ENCODE peak calls at places on chromosomes 3 and 15, in eight cellular contexts. B, M, G, J, X, Q, W and A are unnamed samples.

GRCh38 chr3:61572879-61573278 is 11.5 kb downstream of the PTPRG start:
- DNase-seq in B (no peak), M (no peak), G (no peak), J (no peak), X (no peak), Q (no peak), W (no peak), A (no peak)

GRCh38 chr15:87874896-87875661 is 381.5 kb downstream of the NTRK3 start:
- DNase-seq in B (peak), M (peak), G (no peak), J (no peak), X (no peak), Q (no peak), W (no peak), A (no peak)

GRCh38 chr3:124878561-124879394 is 8.4 kb downstream of the ITGB5 start:
- DNase-seq in B (peak), M (peak), G (peak), J (no peak), X (no peak), Q (no peak), W (peak), A (peak)

GRCh38 chr15:89139613-89140499 is 51.6 kb downstream of the ABHD2 start:
- DNase-seq in B (no peak), M (no peak), G (no peak), J (no peak), X (peak), Q (no peak), W (no peak), A (no peak)

GRCh38 chr3:125443923-125444322 is 68.8 kb upstream of the ZNF148 start:
- DNase-seq in B (peak), M (no peak), G (peak), J (no peak), X (peak), Q (no peak), W (peak), A (peak)

GRCh38 chr15:72128360-72128759 is 10.2 kb downstream of the SENP8 start:
- DNase-seq in B (no peak), M (no peak), G (no peak), J (no peak), X (no peak), Q (no peak), W (no peak), A (no peak)

GRCh38 chr3:39260318-39260717 is 19.5 kb downstream of the CX3CR1 start:
- DNase-seq in B (no peak), M (no peak), G (no peak), J (no peak), X (no peak), Q (no peak), W (no peak), A (no peak)

GRCh38 chr15:96338772-96339661 is 8.5 kb downstream of the NR2F2 start:
- DNase-seq in B (no peak), M (no peak), G (no peak), J (no peak), X (no peak), Q (no peak), W (peak), A (no peak)

GRCh38 chr3:49601358-49602048 is 47.2 kb downstream of the BSN start:
- DNase-seq in B (no peak), M (no peak), G (peak), J (no peak), X (no peak), Q (no peak), W (no peak), A (no peak)

GRCh38 chr3:88336894-88337293 is 187.1 kb downstream of the C3orf38 start:
- DNase-seq in B (no peak), M (no peak), G (no peak), J (no peak), X (no peak), Q (no peak), W (no peak), A (no peak)

GRCh38 chr15:60752973-60753720 is 274.2 kb upstream of the ICE2 start:
- DNase-seq in B (no peak), M (no peak), G (no peak), J (no peak), X (no peak), Q (no peak), W (peak), A (no peak)

GRCh38 chr15:70266412-70267089 is 168.8 kb upstream of the TLE3 start:
- DNase-seq in B (peak), M (peak), G (no peak), J (no peak), X (peak), Q (peak), W (peak), A (no peak)

GRCh38 chr15:33243393-33243792 is 48.9 kb upstream of the FMN1 start:
- DNase-seq in B (no peak), M (no peak), G (no peak), J (no peak), X (no peak), Q (no peak), W (peak), A (no peak)

GRCh38 chr15:92606126-92606835 is 49.3 kb downstream of the FAM174B start:
- DNase-seq in B (no peak), M (no peak), G (no peak), J (no peak), X (no peak), Q (no peak), W (no peak), A (no peak)

GRCh38 chr15:48177875-48178611 is at the start of gene MYEF2:
- DNase-seq in B (peak), M (peak), G (peak), J (peak), X (no peak), Q (peak), W (peak), A (no peak)

GRCh38 chr15:57094594-57095257 is 176.3 kb downstream of the TCF12 start:
- DNase-seq in B (no peak), M (no peak), G (no peak), J (no peak), X (no peak), Q (no peak), W (no peak), A (no peak)

GRCh38 chr3:71129611-71130515 is 453.7 kb downstream of the FOXP1 start:
- DNase-seq in B (no peak), M (no peak), G (peak), J (no peak), X (peak), Q (no peak), W (peak), A (no peak)

GRCh38 chr3:104909188-104909587 is 457.5 kb upstream of the ALCAM start:
- DNase-seq in B (peak), M (no peak), G (peak), J (no peak), X (no peak), Q (no peak), W (peak), A (peak)

GRCh38 chr15:48244923-48245322 is 38.8 kb downstream of the SLC12A1 start:
- DNase-seq in B (no peak), M (no peak), G (peak), J (no peak), X (peak), Q (no peak), W (peak), A (no peak)

GRCh38 chr3:188111002-188111584 is 42.9 kb upstream of the LPP start:
- DNase-seq in B (no peak), M (no peak), G (no peak), J (no peak), X (no peak), Q (no peak), W (no peak), A (no peak)

GRCh38 chr3:48784426-48785120 is 63.1 kb downstream of the PRKAR2A start:
- DNase-seq in B (peak), M (no peak), G (peak), J (no peak), X (no peak), Q (no peak), W (peak), A (peak)

GRCh38 chr3:119551525-119552063 is 7.8 kb downstream of the CD80 start:
- DNase-seq in B (no peak), M (no peak), G (no peak), J (no peak), X (no peak), Q (no peak), W (no peak), A (no peak)

GRCh38 chr15:62607643-62608042 is 434.9 kb upstream of the TPM1 start:
- DNase-seq in B (no peak), M (no peak), G (peak), J (no peak), X (no peak), Q (no peak), W (peak), A (no peak)

GRCh38 chr15:96232335-96232734 is 98.2 kb upstream of the NR2F2 start:
- DNase-seq in B (no peak), M (no peak), G (no peak), J (no peak), X (no peak), Q (no peak), W (no peak), A (no peak)

GRCh38 chr3:99651561-99651960 is 13.2 kb downstream of the COL8A1 start:
- DNase-seq in B (no peak), M (peak), G (peak), J (no peak), X (no peak), Q (no peak), W (peak), A (no peak)

GRCh38 chr3:168608926-168609325 is 513.2 kb upstream of the GOLIM4 start:
- DNase-seq in B (no peak), M (no peak), G (no peak), J (no peak), X (no peak), Q (no peak), W (no peak), A (no peak)

GRCh38 chr3:151478376-151478702 is 17.5 kb upstream of the IGSF10 start:
- DNase-seq in B (no peak), M (no peak), G (no peak), J (no peak), X (no peak), Q (no peak), W (no peak), A (no peak)

GRCh38 chr15:65561934-65562333 is 31.7 kb downstream of the HACD3 start:
- DNase-seq in B (no peak), M (no peak), G (no peak), J (no peak), X (no peak), Q (no peak), W (no peak), A (no peak)

GRCh38 chr3:169668957-169669681 is 5.6 kb upstream of the MECOM start:
- DNase-seq in B (no peak), M (peak), G (peak), J (no peak), X (peak), Q (peak), W (peak), A (no peak)

GRCh38 chr3:194985031-194985578 is 285.9 kb downstream of the XXYLT1 start:
- DNase-seq in B (peak), M (peak), G (peak), J (no peak), X (peak), Q (peak), W (peak), A (no peak)

GRCh38 chr3:15768421-15769255 is 29.1 kb downstream of the ANKRD28 start:
- DNase-seq in B (peak), M (no peak), G (peak), J (no peak), X (peak), Q (no peak), W (peak), A (peak)

GRCh38 chr3:123534264-123534663 is 50.6 kb downstream of the HACD2 start:
- DNase-seq in B (no peak), M (no peak), G (no peak), J (no peak), X (no peak), Q (no peak), W (no peak), A (no peak)

GRCh38 chr3:141900343-141900742 is 23.9 kb downstream of the ATP1B3 start:
- DNase-seq in B (no peak), M (no peak), G (no peak), J (no peak), X (no peak), Q (no peak), W (no peak), A (no peak)

GRCh38 chr3:48655586-48655985 is 7.1 kb downstream of the CELSR3 start:
- DNase-seq in B (no peak), M (no peak), G (no peak), J (peak), X (no peak), Q (no peak), W (no peak), A (no peak)

GRCh38 chr15:75637245-75638009 is 2.6 kb downstream of the IMP3 start:
- DNase-seq in B (no peak), M (no peak), G (no peak), J (no peak), X (no peak), Q (no peak), W (no peak), A (no peak)

GRCh38 chr15:29430831-29431230 is 161.2 kb upstream of the NSMCE3 start:
- DNase-seq in B (no peak), M (no peak), G (no peak), J (no peak), X (no peak), Q (no peak), W (no peak), A (no peak)

GRCh38 chr3:65439641-65440040 is 599.1 kb downstream of the MAGI1 start:
- DNase-seq in B (peak), M (no peak), G (peak), J (no peak), X (peak), Q (peak), W (peak), A (no peak)

DNA sequence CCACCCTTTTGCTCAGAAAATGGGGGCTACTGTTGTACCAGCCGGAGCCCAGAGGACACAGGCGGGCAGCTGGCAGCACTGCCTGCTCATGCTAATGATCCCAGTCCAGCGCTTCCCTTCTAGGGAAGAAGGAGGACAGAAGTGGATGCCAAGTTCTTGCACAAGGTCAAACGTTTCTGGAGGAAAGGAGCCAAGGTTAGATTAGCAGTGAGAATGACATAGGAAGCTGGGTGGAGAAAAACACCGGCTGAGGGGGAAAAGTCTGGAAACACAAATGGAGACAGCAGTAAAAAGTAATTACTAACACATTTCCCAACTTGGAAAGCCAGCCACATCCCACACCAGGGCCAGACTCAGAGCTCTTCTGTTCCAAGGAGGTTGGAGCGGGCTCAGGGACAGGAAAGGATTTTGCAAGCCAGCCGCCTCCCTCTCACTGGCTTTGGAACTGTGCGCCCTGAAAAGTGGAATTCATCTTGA is 133.8 kb downstream of the CD47 start:
- DNase-seq in B (no peak), M (peak), G (peak), J (no peak), X (no peak), Q (peak), W (peak), A (no peak)
- H3K4me3 ChIP-seq in B (no peak), M (peak), G (peak), J (no peak), X (no peak), Q (peak), W (peak), A (no peak)

GRCh38 chr15:49621327-49622210 is 721 bp downstream of the DTWD1 start:
- DNase-seq in B (no peak), M (no peak), G (no peak), J (no peak), X (peak), Q (no peak), W (peak), A (no peak)
- H3K4me3 ChIP-seq in B (peak), M (peak), G (peak), J (peak), X (peak), Q (peak), W (peak), A (peak)

GRCh38 chr3:173395412-173396181 is 1.9 kb upstream of the NLGN1 start:
- DNase-seq in B (peak), M (peak), G (peak), J (no peak), X (peak), Q (peak), W (peak), A (peak)
- H3K4me3 ChIP-seq in B (peak), M (peak), G (peak), J (no peak), X (no peak), Q (peak), W (peak), A (peak)

DNA sequence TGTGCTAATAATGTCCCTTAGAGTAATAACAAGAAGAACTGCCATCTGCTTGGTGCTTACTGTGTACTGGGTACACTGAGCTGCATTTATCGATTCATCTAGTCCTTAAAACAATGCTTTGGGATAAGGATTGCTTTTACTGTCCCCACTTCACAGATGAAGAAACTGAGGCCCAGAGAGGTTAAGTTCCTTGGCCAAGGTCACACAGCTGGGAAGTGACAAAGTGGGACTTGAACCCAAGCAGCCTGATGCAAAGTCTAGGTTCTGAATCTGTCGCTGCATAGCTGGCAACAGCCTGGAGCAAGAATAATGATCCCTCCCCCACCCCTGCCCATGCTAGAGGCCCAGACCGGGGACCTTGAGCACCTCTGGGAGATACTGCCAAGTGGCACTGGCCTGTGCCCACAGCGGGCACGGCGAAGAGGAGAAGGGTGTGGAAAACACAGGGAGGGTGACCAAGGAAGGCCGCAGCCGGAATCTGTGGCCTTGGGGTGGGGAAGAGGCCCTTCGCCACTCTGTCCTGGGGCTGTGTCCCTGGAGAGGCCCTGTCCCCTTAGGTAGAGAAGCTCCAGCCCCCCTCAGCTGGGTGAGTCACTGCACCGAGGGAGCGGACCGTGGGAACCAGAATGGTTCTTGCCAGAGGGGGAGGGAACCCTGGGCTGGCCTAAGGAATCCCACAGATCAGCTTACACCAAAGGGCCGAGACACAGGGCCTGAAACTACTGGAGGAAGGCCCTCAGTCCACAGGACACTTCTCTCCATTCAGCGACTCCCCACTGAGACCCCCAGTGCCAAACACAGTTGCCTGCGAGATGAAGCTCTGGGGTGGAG is 3.5 kb downstream of the PLXND1 start:
- DNase-seq in B (peak), M (peak), G (peak), J (no peak), X (peak), Q (no peak), W (peak), A (peak)
- H3K4me3 ChIP-seq in B (peak), M (peak), G (peak), J (no peak), X (peak), Q (peak), W (peak), A (peak)

GRCh38 chr3:32469151-32469874 is 33.3 kb downstream of the CMTM6 start:
- DNase-seq in B (no peak), M (no peak), G (no peak), J (no peak), X (no peak), Q (no peak), W (no peak), A (no peak)

GRCh38 chr3:32472716-32473115 is 29.9 kb downstream of the CMTM6 start:
- DNase-seq in B (no peak), M (no peak), G (peak), J (no peak), X (peak), Q (no peak), W (peak), A (no peak)

GRCh38 chr3:32470362-32470761 is 32.3 kb downstream of the CMTM6 start:
- DNase-seq in B (no peak), M (no peak), G (no peak), J (no peak), X (no peak), Q (no peak), W (no peak), A (no peak)

DNA sequence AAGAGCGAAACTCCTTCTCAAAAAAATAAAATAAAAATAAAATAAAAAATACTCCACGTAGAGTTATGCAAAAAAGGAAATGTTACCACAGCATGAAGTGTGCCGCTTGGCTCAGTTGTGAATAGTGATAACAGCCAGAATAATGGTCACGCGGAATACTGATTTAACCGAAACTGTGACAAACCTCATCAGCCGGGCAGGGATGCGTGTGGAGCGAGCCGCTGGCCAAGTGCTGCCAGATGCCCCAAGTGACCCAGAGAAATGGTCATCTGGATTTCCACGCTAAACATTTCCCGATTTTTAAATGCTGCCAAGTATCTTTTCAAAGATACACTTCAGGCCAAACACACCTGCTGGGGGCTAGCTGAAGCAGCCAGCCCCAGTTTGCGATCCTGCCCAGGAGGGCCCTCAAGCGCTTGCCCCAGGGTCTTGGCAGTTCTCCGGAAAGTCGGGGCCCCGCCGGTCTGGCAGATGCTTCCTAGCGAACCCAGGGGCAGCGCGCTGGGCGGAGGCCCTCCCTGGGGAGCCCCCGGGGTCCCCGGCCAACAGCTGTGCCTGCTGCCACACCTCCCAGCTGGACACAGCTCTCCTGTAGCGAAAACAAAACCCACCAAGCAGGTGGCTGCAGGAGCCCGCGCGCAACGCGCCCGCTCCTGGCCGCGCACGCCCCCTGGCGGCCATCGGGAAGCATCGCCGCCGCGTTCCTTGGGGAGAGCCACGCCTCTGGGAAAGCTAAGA is 35.1 kb downstream of the CMTM6 start:
- DNase-seq in B (peak), M (peak), G (peak), J (peak), X (peak), Q (peak), W (peak), A (no peak)
- H3K4me3 ChIP-seq in B (peak), M (peak), G (peak), J (peak), X (no peak), Q (peak), W (no peak), A (no peak)

GRCh38 chr3:29279276-29279675 is 1.6 kb upstream of the RBMS3 start:
- DNase-seq in B (no peak), M (no peak), G (no peak), J (no peak), X (no peak), Q (no peak), W (no peak), A (no peak)
- H3K4me3 ChIP-seq in B (no peak), M (peak), G (no peak), J (no peak), X (no peak), Q (no peak), W (peak), A (no peak)